ENCODE peak calls at places on chromosomes 4 and X, in eight cellular contexts. N, W, G, L, I, V, R and S are unnamed samples.

GRCh38 chrX:357035-357692 is 29.5 kb downstream of the PPP2R3B start:
- DNase-seq in N (no peak), W (no peak), G (no peak), L (no peak), I (no peak), V (no peak), R (no peak), S (peak; percentile 49)

GRCh38 chr4:98802673-98803286 is 126.2 kb downstream of the EIF4E start:
- DNase-seq in N (no peak), W (peak; percentile 8), G (no peak), L (no peak), I (no peak), V (no peak), R (peak; percentile 15), S (no peak)

GRCh38 chr4:139666735-139667266 is 1.2 kb downstream of the MGST2 start:
- DNase-seq in N (no peak), W (peak; percentile 76), G (peak; percentile 19), L (peak; percentile 45), I (peak; percentile 77), V (no peak), R (no peak), S (peak; percentile 77)

GRCh38 chr4:74365761-74366160 is 816 bp downstream of the EREG start:
- DNase-seq in N (peak; percentile 6), W (no peak), G (peak; percentile 38), L (no peak), I (peak; percentile 31), V (no peak), R (peak; percentile 23), S (no peak)

GRCh38 chrX:73851014-73852009 is 288.3 kb downstream of the CHIC1 start:
- DNase-seq in N (no peak), W (peak; percentile 96), G (no peak), L (peak; percentile 26), I (no peak), V (no peak), R (no peak), S (no peak)

GRCh38 chr4:168177546-168178149 is 85.3 kb downstream of the ANXA10 start:
- DNase-seq in N (no peak), W (no peak), G (no peak), L (no peak), I (peak; percentile 50), V (no peak), R (no peak), S (no peak)

GRCh38 chr4:26204911-26205368 is 115.9 kb upstream of the RBPJ start:
- DNase-seq in N (no peak), W (no peak), G (no peak), L (no peak), I (no peak), V (no peak), R (no peak), S (no peak)

GRCh38 chrX:26442340-26442739 is 226.4 kb downstream of the MAGEB5 start:
- DNase-seq in N (peak; percentile 0), W (peak; percentile 26), G (peak; percentile 30), L (no peak), I (peak; percentile 52), V (peak; percentile 2), R (peak; percentile 36), S (no peak)

GRCh38 chrX:40952855-40953254 is 132.4 kb upstream of the USP9X start:
- DNase-seq in N (no peak), W (peak; percentile 18), G (no peak), L (no peak), I (no peak), V (no peak), R (peak; percentile 36), S (peak; percentile 50)

GRCh38 chrX:49960061-49960460 is 37.7 kb downstream of the CLCN5 start:
- DNase-seq in N (no peak), W (no peak), G (no peak), L (no peak), I (no peak), V (no peak), R (no peak), S (no peak)

GRCh38 chrX:151753313-151754041 is 18.9 kb downstream of the CNGA2 start:
- DNase-seq in N (peak; percentile 36), W (peak; percentile 2), G (peak; percentile 75), L (peak; percentile 65), I (peak; percentile 74), V (peak; percentile 13), R (peak; percentile 84), S (no peak)

GRCh38 chrX:129737921-129738320 is 858 bp upstream of the XPNPEP2 start:
- DNase-seq in N (no peak), W (peak; percentile 65), G (no peak), L (no peak), I (no peak), V (no peak), R (peak; percentile 77), S (no peak)

GRCh38 chr4:168540086-168540864 is 43.4 kb downstream of the PALLD start:
- DNase-seq in N (no peak), W (peak; percentile 86), G (peak; percentile 27), L (no peak), I (no peak), V (peak; percentile 89), R (peak; percentile 82), S (no peak)

GRCh38 chrX:49066278-49066677 is 7.5 kb downstream of the CCDC120 start:
- DNase-seq in N (no peak), W (no peak), G (no peak), L (no peak), I (no peak), V (no peak), R (no peak), S (no peak)

GRCh38 chr4:173151496-173151895 is 17.1 kb upstream of the GALNT7 start:
- DNase-seq in N (no peak), W (no peak), G (no peak), L (no peak), I (no peak), V (no peak), R (no peak), S (no peak)

GRCh38 chr4:151865327-151865726 is 104.5 kb upstream of the GATB start:
- DNase-seq in N (no peak), W (no peak), G (no peak), L (no peak), I (no peak), V (no peak), R (peak; percentile 22), S (peak; percentile 59)

GRCh38 chr4:110620352-110621327 is 2.2 kb downstream of the PITX2 start:
- DNase-seq in N (peak; percentile 67), W (no peak), G (peak; percentile 93), L (no peak), I (peak; percentile 76), V (no peak), R (no peak), S (no peak)

GRCh38 chr4:110621839-110622751 is 782 bp downstream of the PITX2 start:
- DNase-seq in N (peak; percentile 35), W (no peak), G (peak; percentile 63), L (no peak), I (no peak), V (no peak), R (no peak), S (no peak)

GRCh38 chr4:110622841-110623709 is at the start of gene PITX2:
- DNase-seq in N (peak; percentile 93), W (peak; percentile 95), G (peak; percentile 98), L (peak; percentile 51), I (peak; percentile 98), V (peak; percentile 92), R (peak; percentile 34), S (no peak)

GRCh38 chr4:110619401-110620247 is 3.3 kb downstream of the PITX2 start:
- DNase-seq in N (peak; percentile 57), W (no peak), G (peak; percentile 76), L (no peak), I (no peak), V (no peak), R (no peak), S (no peak)

GRCh38 chr4:110621328-110621812 is 1.5 kb downstream of the PITX2 start:
- DNase-seq in N (no peak), W (no peak), G (no peak), L (no peak), I (no peak), V (no peak), R (no peak), S (no peak)
- H3K4me1 ChIP-seq in N (peaks cover 17% of the 10 kb centered on the region), W (no peaks in the 10 kb centered on the region), G (peaks cover 41% of the 10 kb centered on the region), L (peaks cover 8% of the 10 kb centered on the region), I (peaks cover 23% of the 10 kb centered on the region), V (peaks cover 3% of the 10 kb centered on the region), R (no peaks in the 10 kb centered on the region), S (no peaks in the 10 kb centered on the region)

DNA sequence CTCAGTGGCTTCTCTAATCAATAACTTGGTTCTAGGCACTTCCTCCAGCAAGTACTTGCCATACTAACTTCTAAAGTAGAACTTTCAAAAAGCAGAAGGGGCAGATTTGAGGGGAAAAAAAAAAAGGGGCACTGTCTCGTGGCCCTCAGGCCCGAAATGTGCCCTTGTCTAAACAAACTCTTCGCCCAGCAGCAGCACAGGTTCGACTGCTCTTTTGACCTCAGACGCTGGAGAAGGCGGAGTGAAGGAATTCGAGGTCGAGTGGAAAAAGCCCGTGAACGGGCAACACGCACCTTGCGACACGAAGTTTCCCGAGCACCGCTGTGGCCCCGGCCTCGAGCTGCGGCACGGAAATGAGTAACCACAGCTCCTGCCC is 729 bp downstream of the GRPEL1 start:
- DNase-seq in N (no peak), W (no peak), G (no peak), L (no peak), I (no peak), V (no peak), R (peak; percentile 85), S (no peak)
- H2AFZ ChIP-seq in N (peak overlapping the region; percentile 89), W (peak overlapping the region; percentile 97), G (peak overlapping the region; percentile 60), L (peak overlapping the region; percentile 44), I (peak overlapping the region; percentile 31), V (no peak overlapping the region), R (peak overlapping the region; percentile 70), S (peak overlapping the region; percentile 89)

GRCh38 chr4:41752081-41752836 is 3.7 kb upstream of the PHOX2B start:
- DNase-seq in N (no peak), W (no peak), G (no peak), L (no peak), I (no peak), V (no peak), R (no peak), S (no peak)

GRCh38 chr4:41753942-41754341 is 5.4 kb upstream of the PHOX2B start:
- DNase-seq in N (no peak), W (no peak), G (no peak), L (no peak), I (no peak), V (no peak), R (no peak), S (no peak)

GRCh38 chr4:41757521-41758156 is 9.1 kb upstream of the PHOX2B start:
- DNase-seq in N (no peak), W (no peak), G (peak; percentile 43), L (no peak), I (no peak), V (no peak), R (no peak), S (no peak)
- H3K27me3 ChIP-seq in N (peaks cover 25% of the 10 kb centered on the region), W (peaks cover 49% of the 10 kb centered on the region), G (peaks cover 100% of the 10 kb centered on the region), L (no peaks in the 10 kb centered on the region), I (peaks cover 88% of the 10 kb centered on the region), V (peaks cover 61% of the 10 kb centered on the region), R (peaks cover 20% of the 10 kb centered on the region), S (peaks cover 8% of the 10 kb centered on the region)

DNA sequence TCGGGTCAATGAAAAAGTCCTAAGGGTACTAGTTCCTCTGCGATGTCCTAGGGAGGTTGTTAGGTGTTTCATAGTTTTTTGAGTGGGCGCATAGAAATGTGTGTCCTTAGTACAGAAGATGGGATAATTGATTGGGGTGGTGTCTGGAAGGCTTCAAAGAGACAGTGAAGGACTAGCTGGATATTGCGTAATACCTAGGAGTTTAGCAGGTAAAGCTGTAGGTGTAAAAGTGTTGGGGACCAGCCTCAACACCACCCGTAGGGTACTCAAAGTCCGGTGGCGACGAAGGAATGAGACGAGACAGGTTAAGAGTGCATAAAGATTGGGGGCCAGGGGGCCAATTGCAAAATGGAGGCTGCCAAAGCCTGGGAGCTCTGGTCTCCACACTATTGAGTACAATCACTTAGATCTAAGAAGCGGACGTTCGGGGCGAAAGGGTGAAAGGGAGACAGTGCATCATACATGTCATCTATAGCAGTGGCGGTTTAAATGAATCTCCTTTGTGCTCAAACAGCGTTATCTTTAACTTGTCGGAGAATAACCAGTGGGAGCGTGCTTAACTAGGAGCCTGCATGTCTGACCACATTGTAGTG is 1.0 kb downstream of the TRMT44 start:
- DNase-seq in N (no peak), W (no peak), G (no peak), L (no peak), I (no peak), V (no peak), R (no peak), S (no peak)
- H3K4me1 ChIP-seq in N (peaks cover 10% of the 10 kb centered on the region), W (peaks cover 9% of the 10 kb centered on the region), G (peaks cover 32% of the 10 kb centered on the region), L (peaks cover 8% of the 10 kb centered on the region), I (peaks cover 17% of the 10 kb centered on the region), V (peaks cover 11% of the 10 kb centered on the region), R (peaks cover 22% of the 10 kb centered on the region), S (peaks cover 52% of the 10 kb centered on the region)